ENCODE peak calls at places on chromosomes 1 and 21, in eight cellular contexts. Z, J, O, A, I, B, R and Y are unnamed samples. For H3K27me3, the result is how much of the 10 kb centered on the place peaks cover.

GRCh38 chr1:220526294-220526693 is 1.6 kb upstream of the MARK1 start:
- DNase-seq in J (no peak), O (no peak), I (no peak), Z (no peak), A (no peak), R (no peak), B (no peak), Y (no peak)

GRCh38 chr1:170670751-170671628 is 7.1 kb downstream of the PRRX1 start:
- DNase-seq in A (peak), Z (no peak), I (no peak), O (peak), B (peak), J (peak), R (peak), Y (no peak)

GRCh38 chr1:204520834-204521709 is 4.9 kb downstream of the MDM4 start:
- DNase-seq in Z (peak), A (no peak), R (peak), I (no peak), B (no peak), O (peak), J (no peak), Y (no peak)

GRCh38 chr1:154154534-154155181 is at the start of gene NUP210L:
- DNase-seq in A (peak), I (no peak), R (peak), B (peak), J (peak), Z (no peak), O (no peak), Y (peak)

GRCh38 chr1:45012639-45013278 is 705 bp downstream of the UROD start:
- DNase-seq in J (peak), A (peak), B (peak), Z (no peak), I (peak), R (peak), O (peak), Y (no peak)

GRCh38 chr1:24771574-24771973 is 26.3 kb downstream of the CLIC4 start:
- DNase-seq in J (no peak), B (no peak), O (no peak), I (no peak), A (no peak), R (no peak), Z (no peak), Y (no peak)

GRCh38 chr1:154557939-154558609 is 388 bp downstream of the UBE2Q1 start:
- DNase-seq in R (peak), A (peak), I (no peak), B (peak), Z (peak), O (peak), J (peak), Y (no peak)

GRCh38 chr21:26138615-26139257 is 31.8 kb downstream of the APP start:
- DNase-seq in B (no peak), I (no peak), O (no peak), A (no peak), R (no peak), J (no peak), Z (no peak), Y (no peak)

GRCh38 chr1:155106862-155107261 is 20.8 kb upstream of the EFNA1 start:
- DNase-seq in O (no peak), B (no peak), A (no peak), J (no peak), R (no peak), Z (no peak), I (no peak), Y (no peak)

GRCh38 chr1:66532214-66532613 is 1.7 kb upstream of the SGIP1 start:
- DNase-seq in B (no peak), A (no peak), R (no peak), Z (no peak), J (no peak), O (no peak), I (no peak), Y (no peak)

GRCh38 chr1:228212415-228212965 is 4.6 kb downstream of the OBSCN start:
- DNase-seq in B (no peak), O (no peak), I (no peak), J (no peak), A (no peak), Z (no peak), R (no peak), Y (no peak)
- H3K4me3 ChIP-seq in B (peak), O (peak), I (peak), J (peak), A (peak), Z (no peak), R (peak), Y (peak)

DNA sequence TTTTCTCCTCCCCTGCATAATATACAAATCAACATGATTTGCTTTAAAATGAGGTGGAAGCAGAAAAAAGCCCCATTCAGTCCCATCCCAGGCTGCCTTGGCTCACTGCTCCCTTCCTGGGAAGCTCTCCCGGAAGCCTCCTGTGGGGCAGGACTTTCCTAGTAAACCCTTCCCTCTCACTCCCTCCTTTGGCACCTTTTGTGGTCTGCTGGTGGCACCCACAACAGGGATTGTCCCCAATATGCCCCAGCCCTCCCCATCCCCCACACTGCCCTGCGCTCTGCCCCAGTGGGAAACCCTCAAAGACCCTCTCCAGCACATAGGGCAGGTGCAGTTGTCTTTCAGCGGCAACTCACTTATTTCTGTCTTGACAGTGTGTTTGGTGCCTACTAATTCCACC is 1.8 kb upstream of the TMPRSS2 start:
- DNase-seq in O (no peak), A (no peak), I (no peak), B (no peak), J (no peak), R (no peak), Z (no peak), Y (no peak)
- H3K27me3 ChIP-seq in O (under half), A (under half), I (under half), B (under half), J (under half), R (half or more), Z (under half), Y (under half)

GRCh38 chr1:8078176-8078671 is 52.1 kb upstream of the ERRFI1 start:
- DNase-seq in B (no peak), I (no peak), A (no peak), R (peak), O (no peak), Z (no peak), J (no peak), Y (no peak)
- H3K4me3 ChIP-seq in B (no peak), I (no peak), A (no peak), R (no peak), O (no peak), Z (no peak), J (no peak), Y (no peak)

GRCh38 chr1:46527474-46528296 is 23.8 kb downstream of the KNCN start:
- DNase-seq in A (peak), B (peak), J (peak), R (peak), I (peak), Z (peak), O (peak), Y (peak)
- H3K27me3 ChIP-seq in A (under half), B (under half), J (under half), R (half or more), I (half or more), Z (under half), O (under half), Y (under half)

GRCh38 chr1:1345860-1346500 is 3.2 kb downstream of the DVL1 start:
- DNase-seq in R (no peak), O (no peak), J (no peak), B (no peak), A (no peak), Z (no peak), I (no peak), Y (no peak)
- H3K4me3 ChIP-seq in R (no peak), O (no peak), J (no peak), B (no peak), A (no peak), Z (no peak), I (no peak), Y (no peak)